ENCODE peak calls at places on chromosomes 16 and 17, in six cellular contexts. One of them, this sample, is unnamed.

GRCh38 chr17:4645642-4646041 is 4.2 kb upstream of the ALOX15 start:
- DNase-seq in nephron progenitor cell: no peak
- DNase-seq in T follicular helper cell: no peak
- DNase-seq in T-helper 1 cell: no peak
- DNase-seq in stimulated activated effector memory CD8-positive, alpha-beta T cell treated with anti-CD3 and anti-CD28 coated beads, Interleukin-12 subunit alpha, Interleukin-12 subunit beta, amount 100 ng/mL, for 72 hours: no peak
- DNase-seq in A549: no peak
- DNase-seq in this sample: no peak

GRCh38 chr16:71540-72341 is 690 bp downstream of the RHBDF1 start:
- DNase-seq in nephron progenitor cell: peak
- DNase-seq in T follicular helper cell: no peak
- DNase-seq in T-helper 1 cell: no peak
- DNase-seq in stimulated activated effector memory CD8-positive, alpha-beta T cell treated with anti-CD3 and anti-CD28 coated beads, Interleukin-12 subunit alpha, Interleukin-12 subunit beta, amount 100 ng/mL, for 72 hours: no peak
- DNase-seq in A549: peak
- DNase-seq in this sample: no peak

GRCh38 chr16:58458634-58459343 is 41.2 kb upstream of the NDRG4 start:
- DNase-seq in nephron progenitor cell: no peak
- DNase-seq in T follicular helper cell: no peak
- DNase-seq in T-helper 1 cell: no peak
- DNase-seq in stimulated activated effector memory CD8-positive, alpha-beta T cell treated with anti-CD3 and anti-CD28 coated beads, Interleukin-12 subunit alpha, Interleukin-12 subunit beta, amount 100 ng/mL, for 72 hours: no peak
- DNase-seq in A549: peak
- DNase-seq in this sample: no peak

GRCh38 chr16:8931864-8932263 is 31.8 kb downstream of the USP7 start:
- DNase-seq in nephron progenitor cell: peak
- DNase-seq in T follicular helper cell: peak
- DNase-seq in T-helper 1 cell: no peak
- DNase-seq in stimulated activated effector memory CD8-positive, alpha-beta T cell treated with anti-CD3 and anti-CD28 coated beads, Interleukin-12 subunit alpha, Interleukin-12 subunit beta, amount 100 ng/mL, for 72 hours: no peak
- DNase-seq in A549: peak
- DNase-seq in this sample: peak

GRCh38 chr17:75473246-75473645 is 16.8 kb downstream of the TMEM94 start:
- DNase-seq in nephron progenitor cell: no peak
- DNase-seq in T follicular helper cell: no peak
- DNase-seq in T-helper 1 cell: no peak
- DNase-seq in stimulated activated effector memory CD8-positive, alpha-beta T cell treated with anti-CD3 and anti-CD28 coated beads, Interleukin-12 subunit alpha, Interleukin-12 subunit beta, amount 100 ng/mL, for 72 hours: no peak
- DNase-seq in A549: no peak
- DNase-seq in this sample: no peak

GRCh38 chr16:84616515-84616914 is 1.4 kb downstream of the COTL1 start:
- DNase-seq in nephron progenitor cell: no peak
- DNase-seq in T follicular helper cell: no peak
- DNase-seq in T-helper 1 cell: no peak
- DNase-seq in stimulated activated effector memory CD8-positive, alpha-beta T cell treated with anti-CD3 and anti-CD28 coated beads, Interleukin-12 subunit alpha, Interleukin-12 subunit beta, amount 100 ng/mL, for 72 hours: no peak
- DNase-seq in A549: peak
- DNase-seq in this sample: no peak

GRCh38 chr16:57185446-57185944 is 344 bp downstream of the PSME3IP1 start:
- DNase-seq in nephron progenitor cell: peak
- DNase-seq in T follicular helper cell: peak
- DNase-seq in T-helper 1 cell: no peak
- DNase-seq in stimulated activated effector memory CD8-positive, alpha-beta T cell treated with anti-CD3 and anti-CD28 coated beads, Interleukin-12 subunit alpha, Interleukin-12 subunit beta, amount 100 ng/mL, for 72 hours: peak
- DNase-seq in A549: peak
- DNase-seq in this sample: peak

GRCh38 chr16:70410736-70411135 is 28.2 kb downstream of the ST3GAL2 start:
- DNase-seq in nephron progenitor cell: no peak
- DNase-seq in T follicular helper cell: no peak
- DNase-seq in T-helper 1 cell: no peak
- DNase-seq in stimulated activated effector memory CD8-positive, alpha-beta T cell treated with anti-CD3 and anti-CD28 coated beads, Interleukin-12 subunit alpha, Interleukin-12 subunit beta, amount 100 ng/mL, for 72 hours: no peak
- DNase-seq in A549: no peak
- DNase-seq in this sample: no peak

GRCh38 chr17:3589784-3590183 is 19.4 kb downstream of the TRPV1 start:
- DNase-seq in nephron progenitor cell: no peak
- DNase-seq in T follicular helper cell: no peak
- DNase-seq in T-helper 1 cell: no peak
- DNase-seq in stimulated activated effector memory CD8-positive, alpha-beta T cell treated with anti-CD3 and anti-CD28 coated beads, Interleukin-12 subunit alpha, Interleukin-12 subunit beta, amount 100 ng/mL, for 72 hours: no peak
- DNase-seq in A549: no peak
- DNase-seq in this sample: no peak

GRCh38 chr16:2663553-2664521 is 18.5 kb upstream of the KCTD5 start:
- DNase-seq in nephron progenitor cell: peak
- DNase-seq in T follicular helper cell: no peak
- DNase-seq in T-helper 1 cell: peak
- DNase-seq in stimulated activated effector memory CD8-positive, alpha-beta T cell treated with anti-CD3 and anti-CD28 coated beads, Interleukin-12 subunit alpha, Interleukin-12 subunit beta, amount 100 ng/mL, for 72 hours: no peak
- DNase-seq in A549: no peak
- DNase-seq in this sample: no peak

GRCh38 chr17:83042522-83043158 is 36.8 kb upstream of the METRNL start:
- DNase-seq in nephron progenitor cell: no peak
- DNase-seq in T follicular helper cell: no peak
- DNase-seq in T-helper 1 cell: no peak
- DNase-seq in stimulated activated effector memory CD8-positive, alpha-beta T cell treated with anti-CD3 and anti-CD28 coated beads, Interleukin-12 subunit alpha, Interleukin-12 subunit beta, amount 100 ng/mL, for 72 hours: no peak
- DNase-seq in A549: no peak
- DNase-seq in this sample: no peak

GRCh38 chr16:19601083-19601976 is 45.8 kb downstream of the VPS35L start:
- DNase-seq in nephron progenitor cell: peak
- DNase-seq in T follicular helper cell: peak
- DNase-seq in T-helper 1 cell: peak
- DNase-seq in stimulated activated effector memory CD8-positive, alpha-beta T cell treated with anti-CD3 and anti-CD28 coated beads, Interleukin-12 subunit alpha, Interleukin-12 subunit beta, amount 100 ng/mL, for 72 hours: no peak
- DNase-seq in A549: peak
- DNase-seq in this sample: peak

GRCh38 chr17:27660436-27660835 is 29.4 kb downstream of the LGALS9 start:
- DNase-seq in nephron progenitor cell: no peak
- DNase-seq in T follicular helper cell: no peak
- DNase-seq in T-helper 1 cell: no peak
- DNase-seq in stimulated activated effector memory CD8-positive, alpha-beta T cell treated with anti-CD3 and anti-CD28 coated beads, Interleukin-12 subunit alpha, Interleukin-12 subunit beta, amount 100 ng/mL, for 72 hours: no peak
- DNase-seq in A549: no peak
- DNase-seq in this sample: no peak

GRCh38 chr17:50640701-50641338 is 6.1 kb downstream of the ABCC3 start:
- DNase-seq in nephron progenitor cell: no peak
- DNase-seq in T follicular helper cell: no peak
- DNase-seq in T-helper 1 cell: no peak
- DNase-seq in stimulated activated effector memory CD8-positive, alpha-beta T cell treated with anti-CD3 and anti-CD28 coated beads, Interleukin-12 subunit alpha, Interleukin-12 subunit beta, amount 100 ng/mL, for 72 hours: no peak
- DNase-seq in A549: peak
- DNase-seq in this sample: no peak

GRCh38 chr17:80987941-80988461 is 3.6 kb upstream of the CHMP6 start:
- DNase-seq in nephron progenitor cell: no peak
- DNase-seq in T follicular helper cell: no peak
- DNase-seq in T-helper 1 cell: no peak
- DNase-seq in stimulated activated effector memory CD8-positive, alpha-beta T cell treated with anti-CD3 and anti-CD28 coated beads, Interleukin-12 subunit alpha, Interleukin-12 subunit beta, amount 100 ng/mL, for 72 hours: no peak
- DNase-seq in A549: no peak
- DNase-seq in this sample: no peak

GRCh38 chr17:72145972-72146755 is 25.3 kb downstream of the SOX9 start:
- DNase-seq in nephron progenitor cell: no peak
- DNase-seq in T follicular helper cell: no peak
- DNase-seq in T-helper 1 cell: no peak
- DNase-seq in stimulated activated effector memory CD8-positive, alpha-beta T cell treated with anti-CD3 and anti-CD28 coated beads, Interleukin-12 subunit alpha, Interleukin-12 subunit beta, amount 100 ng/mL, for 72 hours: no peak
- DNase-seq in A549: peak
- DNase-seq in this sample: no peak

GRCh38 chr16:16150117-16150877 is 73.0 kb downstream of the ABCC6 start:
- DNase-seq in nephron progenitor cell: no peak
- DNase-seq in T follicular helper cell: no peak
- DNase-seq in T-helper 1 cell: no peak
- DNase-seq in stimulated activated effector memory CD8-positive, alpha-beta T cell treated with anti-CD3 and anti-CD28 coated beads, Interleukin-12 subunit alpha, Interleukin-12 subunit beta, amount 100 ng/mL, for 72 hours: no peak
- DNase-seq in A549: no peak
- DNase-seq in this sample: no peak

GRCh38 chr17:7932483-7932891 is 481 bp downstream of the CNTROB start:
- DNase-seq in nephron progenitor cell: peak
- DNase-seq in T follicular helper cell: no peak
- DNase-seq in T-helper 1 cell: no peak
- DNase-seq in stimulated activated effector memory CD8-positive, alpha-beta T cell treated with anti-CD3 and anti-CD28 coated beads, Interleukin-12 subunit alpha, Interleukin-12 subunit beta, amount 100 ng/mL, for 72 hours: no peak
- DNase-seq in A549: peak
- DNase-seq in this sample: peak

GRCh38 chr16:18983565-18984424 is at the start of gene TMC7:
- DNase-seq in nephron progenitor cell: peak
- DNase-seq in T follicular helper cell: no peak
- DNase-seq in T-helper 1 cell: no peak
- DNase-seq in stimulated activated effector memory CD8-positive, alpha-beta T cell treated with anti-CD3 and anti-CD28 coated beads, Interleukin-12 subunit alpha, Interleukin-12 subunit beta, amount 100 ng/mL, for 72 hours: no peak
- DNase-seq in A549: peak
- DNase-seq in this sample: no peak

GRCh38 chr17:13589658-13590057 is 12.1 kb downstream of the HS3ST3A1 start:
- DNase-seq in nephron progenitor cell: no peak
- DNase-seq in T follicular helper cell: no peak
- DNase-seq in T-helper 1 cell: no peak
- DNase-seq in stimulated activated effector memory CD8-positive, alpha-beta T cell treated with anti-CD3 and anti-CD28 coated beads, Interleukin-12 subunit alpha, Interleukin-12 subunit beta, amount 100 ng/mL, for 72 hours: no peak
- DNase-seq in A549: no peak
- DNase-seq in this sample: no peak

GRCh38 chr16:24753437-24753836 is 24.0 kb downstream of the TNRC6A start:
- DNase-seq in nephron progenitor cell: no peak
- DNase-seq in T follicular helper cell: no peak
- DNase-seq in T-helper 1 cell: no peak
- DNase-seq in stimulated activated effector memory CD8-positive, alpha-beta T cell treated with anti-CD3 and anti-CD28 coated beads, Interleukin-12 subunit alpha, Interleukin-12 subunit beta, amount 100 ng/mL, for 72 hours: no peak
- DNase-seq in A549: no peak
- DNase-seq in this sample: no peak

GRCh38 chr16:74682556-74682955 is 15.9 kb upstream of the RFWD3 start:
- DNase-seq in nephron progenitor cell: no peak
- DNase-seq in T follicular helper cell: no peak
- DNase-seq in T-helper 1 cell: no peak
- DNase-seq in stimulated activated effector memory CD8-positive, alpha-beta T cell treated with anti-CD3 and anti-CD28 coated beads, Interleukin-12 subunit alpha, Interleukin-12 subunit beta, amount 100 ng/mL, for 72 hours: no peak
- DNase-seq in A549: no peak
- DNase-seq in this sample: no peak

GRCh38 chr16:49407873-49408565 is 34.4 kb downstream of the C16orf78 start:
- DNase-seq in nephron progenitor cell: peak
- DNase-seq in T follicular helper cell: peak
- DNase-seq in T-helper 1 cell: peak
- DNase-seq in stimulated activated effector memory CD8-positive, alpha-beta T cell treated with anti-CD3 and anti-CD28 coated beads, Interleukin-12 subunit alpha, Interleukin-12 subunit beta, amount 100 ng/mL, for 72 hours: peak
- DNase-seq in A549: peak
- DNase-seq in this sample: peak

GRCh38 chr16:51465026-51465425 is 314.0 kb upstream of the SALL1 start:
- DNase-seq in nephron progenitor cell: no peak
- DNase-seq in T follicular helper cell: no peak
- DNase-seq in T-helper 1 cell: no peak
- DNase-seq in stimulated activated effector memory CD8-positive, alpha-beta T cell treated with anti-CD3 and anti-CD28 coated beads, Interleukin-12 subunit alpha, Interleukin-12 subunit beta, amount 100 ng/mL, for 72 hours: no peak
- DNase-seq in A549: no peak
- DNase-seq in this sample: no peak

GRCh38 chr16:19182487-19182886 is 14.4 kb downstream of the SYT17 start:
- DNase-seq in nephron progenitor cell: no peak
- DNase-seq in T follicular helper cell: no peak
- DNase-seq in T-helper 1 cell: no peak
- DNase-seq in stimulated activated effector memory CD8-positive, alpha-beta T cell treated with anti-CD3 and anti-CD28 coated beads, Interleukin-12 subunit alpha, Interleukin-12 subunit beta, amount 100 ng/mL, for 72 hours: no peak
- DNase-seq in A549: no peak
- DNase-seq in this sample: no peak

GRCh38 chr17:80005360-80006338 is 30.0 kb downstream of the TBC1D16 start:
- DNase-seq in nephron progenitor cell: peak
- DNase-seq in T follicular helper cell: peak
- DNase-seq in T-helper 1 cell: peak
- DNase-seq in stimulated activated effector memory CD8-positive, alpha-beta T cell treated with anti-CD3 and anti-CD28 coated beads, Interleukin-12 subunit alpha, Interleukin-12 subunit beta, amount 100 ng/mL, for 72 hours: peak
- DNase-seq in A549: peak
- DNase-seq in this sample: peak

GRCh38 chr17:59846391-59847165 is 46.2 kb downstream of the TUBD1 start:
- DNase-seq in nephron progenitor cell: no peak
- DNase-seq in T follicular helper cell: no peak
- DNase-seq in T-helper 1 cell: peak
- DNase-seq in stimulated activated effector memory CD8-positive, alpha-beta T cell treated with anti-CD3 and anti-CD28 coated beads, Interleukin-12 subunit alpha, Interleukin-12 subunit beta, amount 100 ng/mL, for 72 hours: no peak
- DNase-seq in A549: peak
- DNase-seq in this sample: no peak

GRCh38 chr17:9470171-9470570 is 105.4 kb downstream of the STX8 start:
- DNase-seq in nephron progenitor cell: no peak
- DNase-seq in T follicular helper cell: no peak
- DNase-seq in T-helper 1 cell: peak
- DNase-seq in stimulated activated effector memory CD8-positive, alpha-beta T cell treated with anti-CD3 and anti-CD28 coated beads, Interleukin-12 subunit alpha, Interleukin-12 subunit beta, amount 100 ng/mL, for 72 hours: no peak
- DNase-seq in A549: no peak
- DNase-seq in this sample: no peak

GRCh38 chr17:8080208-8080798 is 7.2 kb downstream of the ALOX12B start:
- DNase-seq in nephron progenitor cell: no peak
- DNase-seq in T follicular helper cell: no peak
- DNase-seq in T-helper 1 cell: no peak
- DNase-seq in stimulated activated effector memory CD8-positive, alpha-beta T cell treated with anti-CD3 and anti-CD28 coated beads, Interleukin-12 subunit alpha, Interleukin-12 subunit beta, amount 100 ng/mL, for 72 hours: no peak
- DNase-seq in A549: no peak
- DNase-seq in this sample: no peak

GRCh38 chr17:73510981-73511442 is 133.2 kb downstream of the SDK2 start:
- DNase-seq in nephron progenitor cell: no peak
- DNase-seq in T follicular helper cell: no peak
- DNase-seq in T-helper 1 cell: no peak
- DNase-seq in stimulated activated effector memory CD8-positive, alpha-beta T cell treated with anti-CD3 and anti-CD28 coated beads, Interleukin-12 subunit alpha, Interleukin-12 subunit beta, amount 100 ng/mL, for 72 hours: no peak
- DNase-seq in A549: no peak
- DNase-seq in this sample: no peak

GRCh38 chr16:56869513-56870270 is 4.7 kb downstream of the SLC12A3 start:
- DNase-seq in nephron progenitor cell: no peak
- DNase-seq in T follicular helper cell: no peak
- DNase-seq in T-helper 1 cell: peak
- DNase-seq in stimulated activated effector memory CD8-positive, alpha-beta T cell treated with anti-CD3 and anti-CD28 coated beads, Interleukin-12 subunit alpha, Interleukin-12 subunit beta, amount 100 ng/mL, for 72 hours: no peak
- DNase-seq in A549: peak
- DNase-seq in this sample: peak

GRCh38 chr17:43791589-43791988 is 11.4 kb downstream of the CFAP97D1 start:
- DNase-seq in nephron progenitor cell: no peak
- DNase-seq in T follicular helper cell: no peak
- DNase-seq in T-helper 1 cell: no peak
- DNase-seq in stimulated activated effector memory CD8-positive, alpha-beta T cell treated with anti-CD3 and anti-CD28 coated beads, Interleukin-12 subunit alpha, Interleukin-12 subunit beta, amount 100 ng/mL, for 72 hours: no peak
- DNase-seq in A549: peak
- DNase-seq in this sample: no peak

GRCh38 chr16:19765860-19766553 is 47.9 kb downstream of the IQCK start:
- DNase-seq in nephron progenitor cell: no peak
- DNase-seq in T follicular helper cell: no peak
- DNase-seq in T-helper 1 cell: no peak
- DNase-seq in stimulated activated effector memory CD8-positive, alpha-beta T cell treated with anti-CD3 and anti-CD28 coated beads, Interleukin-12 subunit alpha, Interleukin-12 subunit beta, amount 100 ng/mL, for 72 hours: no peak
- DNase-seq in A549: no peak
- DNase-seq in this sample: no peak

GRCh38 chr17:33137411-33137810 is 145.8 kb downstream of the SPACA3 start:
- DNase-seq in nephron progenitor cell: no peak
- DNase-seq in T follicular helper cell: no peak
- DNase-seq in T-helper 1 cell: no peak
- DNase-seq in stimulated activated effector memory CD8-positive, alpha-beta T cell treated with anti-CD3 and anti-CD28 coated beads, Interleukin-12 subunit alpha, Interleukin-12 subunit beta, amount 100 ng/mL, for 72 hours: no peak
- DNase-seq in A549: no peak
- DNase-seq in this sample: no peak

GRCh38 chr16:57756424-57757325 is 21.1 kb downstream of the KATNB1 start:
- DNase-seq in nephron progenitor cell: no peak
- DNase-seq in T follicular helper cell: no peak
- DNase-seq in T-helper 1 cell: no peak
- DNase-seq in stimulated activated effector memory CD8-positive, alpha-beta T cell treated with anti-CD3 and anti-CD28 coated beads, Interleukin-12 subunit alpha, Interleukin-12 subunit beta, amount 100 ng/mL, for 72 hours: no peak
- DNase-seq in A549: no peak
- DNase-seq in this sample: no peak

GRCh38 chr16:75025766-75026165 is 26.9 kb downstream of the ZNRF1 start:
- DNase-seq in nephron progenitor cell: no peak
- DNase-seq in T follicular helper cell: no peak
- DNase-seq in T-helper 1 cell: no peak
- DNase-seq in stimulated activated effector memory CD8-positive, alpha-beta T cell treated with anti-CD3 and anti-CD28 coated beads, Interleukin-12 subunit alpha, Interleukin-12 subunit beta, amount 100 ng/mL, for 72 hours: no peak
- DNase-seq in A549: no peak
- DNase-seq in this sample: no peak